ENCODE peak calls at places on chromosomes 4 and X, in eight cellular contexts. R is left ventricle myocardium inferior, V is progenitor cell of endocrine pancreas, H is fibroblast of mammary gland, X is tibial artery, K is cardiac muscle cell, J is GM23338, U is H1. C is an unnamed sample.

GRCh38 chrX:132710756-132711155 is 221.9 kb upstream of the MBNL3 start:
- DNase-seq in V (no peak), J (no peak), X (no peak), R (no peak), K (no peak), H (no peak), U (no peak), C (no peak)

GRCh38 chr4:170978990-170979389 is 834.2 kb upstream of the GALNTL6 start:
- DNase-seq in X (no peak), R (no peak), V (no peak), U (peak; percentile 47), J (peak; percentile 6), H (no peak), K (no peak), C (no peak)

GRCh38 chrX:71163010-71163409 is 18.4 kb downstream of the NLGN3 start:
- DNase-seq in R (no peak), X (no peak), J (peak; percentile 77), H (no peak), V (no peak), U (no peak), K (no peak), C (no peak)

GRCh38 chr4:51842167-51842553 is 793 bp upstream of the DCUN1D4 start:
- DNase-seq in K (peak; percentile 14), R (no peak), X (peak; percentile 38), U (no peak), H (peak; percentile 28), V (no peak), J (no peak), C (peak; percentile 39)

GRCh38 chr4:40842318-40842717 is 92.6 kb downstream of the NSUN7 start:
- DNase-seq in K (no peak), X (no peak), H (no peak), V (no peak), R (no peak), U (no peak), J (no peak), C (no peak)

GRCh38 chr4:101277661-101278060 is 69.7 kb downstream of the PPP3CA start:
- DNase-seq in X (no peak), J (no peak), V (no peak), K (no peak), U (no peak), H (peak; percentile 81), R (no peak), C (no peak)

GRCh38 chr4:26206981-26207380 is 113.8 kb upstream of the RBPJ start:
- DNase-seq in H (peak; percentile 53), U (no peak), J (no peak), R (no peak), V (no peak), X (no peak), K (no peak), C (no peak)

GRCh38 chr4:106481801-106482200 is 113.2 kb upstream of the GIMD1 start:
- DNase-seq in X (no peak), V (no peak), H (no peak), J (no peak), R (no peak), U (no peak), K (no peak), C (no peak)

GRCh38 chr4:154088741-154089140 is 299.9 kb upstream of the SFRP2 start:
- DNase-seq in R (no peak), H (peak; percentile 55), V (no peak), U (no peak), K (no peak), J (no peak), X (no peak), C (no peak)

DNA sequence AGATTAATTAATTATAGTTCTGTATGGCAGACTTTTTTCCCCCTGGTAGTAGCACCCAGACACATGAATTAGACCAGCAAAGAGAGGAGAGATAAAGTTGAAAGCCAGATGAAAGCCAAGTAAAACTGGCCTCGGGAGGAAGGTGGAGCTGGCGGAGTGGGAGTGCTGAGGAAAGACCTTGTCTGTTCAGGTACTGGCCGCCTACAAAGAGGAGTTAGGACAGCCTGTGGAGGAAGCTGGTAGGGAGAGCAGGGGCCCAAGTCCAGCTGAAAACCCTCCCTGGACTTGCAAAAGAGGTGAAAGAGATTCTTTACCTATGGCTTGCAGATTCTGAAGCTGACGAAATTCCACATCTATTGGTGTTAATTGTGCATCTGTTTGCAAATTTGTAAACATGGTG is 11.7 kb downstream of the SHROOM2 start:
- DNase-seq in U (no peak), R (no peak), J (no peak), V (no peak), K (peak; percentile 13), H (no peak), X (no peak), C (no peak)
- TF ChIP-seq CTCF in U (no peak), R (no peak), J (no peak), V (no peak), K (no peak), H (no peak), X (no peak), C (no peak)

GRCh38 chr4:2930135-2930805 is 32.9 kb downstream of the NOP14 start:
- DNase-seq in X (peak; percentile 17), J (no peak), R (peak; percentile 15), H (no peak), K (no peak), U (no peak), V (no peak), C (no peak)

GRCh38 chr4:2932561-2932950 is 30.6 kb downstream of the NOP14 start:
- DNase-seq in X (peak; percentile 19), K (no peak), H (no peak), U (no peak), R (no peak), J (no peak), V (no peak), C (no peak)

GRCh38 chr4:2931765-2932560 is 31.2 kb downstream of the NOP14 start:
- DNase-seq in X (peak; percentile 69), J (peak; percentile 63), U (peak; percentile 72), R (peak; percentile 78), V (no peak), K (no peak), H (no peak), C (no peak)

GRCh38 chr4:2929469-2929868 is 33.7 kb downstream of the NOP14 start:
- DNase-seq in X (peak; percentile 19), H (no peak), J (no peak), K (no peak), R (no peak), V (no peak), U (no peak), C (no peak)

DNA sequence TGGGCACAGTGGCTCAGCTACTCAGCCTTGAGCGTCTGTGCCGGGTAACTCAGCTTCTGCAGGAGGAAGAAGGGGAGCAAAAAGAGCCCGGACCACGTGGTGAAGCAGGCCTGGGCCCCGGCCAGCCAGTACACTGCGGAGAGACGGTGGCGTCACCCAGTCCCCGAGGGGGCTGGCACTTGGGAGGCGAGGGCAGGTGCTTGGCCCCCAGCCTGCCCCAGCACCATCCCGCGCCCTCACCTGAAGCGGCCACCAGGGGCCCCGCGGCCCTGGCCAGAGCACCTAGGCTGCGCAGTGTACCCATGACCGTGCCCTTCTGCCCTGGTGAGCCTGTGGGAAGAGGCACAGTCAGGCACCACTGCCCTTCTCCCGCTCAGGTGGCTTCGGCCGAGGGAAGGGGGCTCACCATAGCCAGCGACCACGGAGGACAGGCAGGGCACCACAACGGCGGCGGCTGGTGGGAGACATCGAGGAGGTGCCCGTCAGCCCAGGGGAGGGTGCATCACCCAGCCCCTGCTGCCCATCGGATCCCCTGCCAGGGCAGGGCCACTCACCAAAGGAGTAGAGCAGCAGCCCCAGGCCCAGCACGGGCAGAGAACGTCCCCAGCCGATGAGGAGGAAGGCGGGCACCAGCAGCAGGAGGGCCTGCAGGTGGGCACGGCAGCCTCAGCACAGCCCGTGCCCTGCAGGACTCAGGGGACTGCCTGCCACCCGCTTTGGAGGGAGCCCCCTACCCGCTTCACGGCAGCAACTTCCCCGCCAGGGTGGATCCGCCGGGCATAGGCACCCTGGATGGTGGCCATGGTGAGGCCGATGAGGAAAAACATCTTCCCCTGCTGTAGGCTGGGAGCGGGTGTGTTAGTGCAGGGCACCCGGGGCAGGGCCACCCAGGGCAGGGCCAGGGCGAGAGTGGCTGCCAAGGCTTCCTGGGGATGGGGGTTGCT is 32.1 kb downstream of the NOP14 start:
- DNase-seq in U (peak; percentile 60), J (no peak), K (no peak), H (no peak), V (no peak), R (peak; percentile 21), X (peak; percentile 23), C (no peak)
- TF ChIP-seq CTCF in U (peak; percentile 39), J (no peak), K (peak; percentile 6), H (no peak), V (peak; percentile 34), R (peak; percentile 29), X (no peak), C (no peak)

DNA sequence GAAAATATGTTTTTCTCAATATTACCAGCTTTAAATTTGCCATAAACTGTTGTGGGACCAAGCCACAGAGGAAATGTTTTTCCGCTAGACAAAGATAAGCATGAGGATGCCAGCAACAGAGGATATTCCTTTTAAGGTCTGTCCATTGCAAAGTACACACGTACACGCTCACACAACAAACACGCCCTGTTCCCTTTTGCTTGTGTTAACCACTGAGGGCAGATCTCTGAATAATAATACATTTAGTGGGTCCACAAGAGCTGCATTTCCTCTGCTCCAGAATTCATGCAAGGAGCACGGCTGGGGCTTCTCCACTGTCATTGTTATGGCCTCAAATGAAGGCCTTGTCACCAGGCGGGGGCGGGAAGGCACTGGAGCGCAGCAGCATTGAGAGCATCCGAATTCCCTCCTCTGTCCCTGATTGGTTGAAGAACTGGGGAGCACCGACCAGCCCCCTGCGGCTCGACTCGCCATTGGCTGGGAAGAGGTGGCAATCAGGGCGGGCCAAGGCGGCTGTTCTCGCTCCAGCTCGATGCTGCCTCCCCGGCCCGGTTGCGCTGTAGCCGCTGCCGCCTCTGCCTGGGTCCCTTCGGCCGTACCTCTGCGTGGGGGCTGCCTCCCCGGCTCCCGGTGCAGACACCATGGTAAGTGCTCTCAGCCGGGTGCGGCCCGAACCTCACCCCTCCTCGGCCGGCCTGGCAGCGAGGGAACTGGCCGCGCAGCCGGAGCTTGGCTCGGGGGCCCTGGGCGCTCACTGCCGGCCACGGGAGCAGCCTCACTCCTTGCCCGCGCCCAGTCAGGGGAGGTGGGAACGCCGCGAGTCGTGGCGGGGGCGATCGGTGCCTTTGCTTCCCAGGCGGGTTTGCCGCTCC is at the start of gene GUCY1B1:
- DNase-seq in K (peak; percentile 94), U (peak; percentile 89), V (peak; percentile 70), H (peak; percentile 93), J (peak; percentile 95), X (peak; percentile 91), R (peak; percentile 97), C (peak; percentile 89)
- TF ChIP-seq CTCF in K (peak; percentile 38), U (peak; percentile 20), V (peak; percentile 41), H (peak; percentile 34), J (no peak), X (peak; percentile 42), R (peak; percentile 67), C (no peak)

GRCh38 chr4:90174622-90175023 is 47.4 kb downstream of the CCSER1 start:
- DNase-seq in V (no peak), J (peak; percentile 30), R (no peak), K (no peak), X (no peak), U (no peak), H (no peak), C (no peak)

GRCh38 chr4:90165883-90166282 is 38.7 kb downstream of the CCSER1 start:
- DNase-seq in R (no peak), K (no peak), J (no peak), X (no peak), U (no peak), V (no peak), H (no peak), C (no peak)

DNA sequence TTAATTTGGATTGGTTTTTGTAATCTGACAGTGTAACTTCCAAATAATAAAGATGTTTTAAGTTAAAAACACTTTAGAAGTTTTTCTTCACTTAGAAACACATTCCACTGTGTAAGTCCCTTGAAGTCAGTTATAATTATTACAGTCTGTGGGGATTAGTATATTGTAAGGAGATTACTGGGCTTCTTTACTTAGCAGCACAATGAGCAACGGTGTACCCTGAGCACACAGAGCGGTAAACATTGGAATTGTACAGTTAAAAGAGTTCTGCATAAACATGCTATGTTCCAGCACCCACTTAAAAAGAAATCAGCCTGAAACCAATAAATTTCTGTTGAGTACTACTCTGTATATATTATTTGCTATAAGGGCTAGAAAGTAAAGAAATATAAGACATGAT is 44.3 kb downstream of the CCSER1 start:
- DNase-seq in K (no peak), X (no peak), H (no peak), R (no peak), U (no peak), V (no peak), J (no peak), C (no peak)
- TF ChIP-seq CTCF in K (no peak), X (no peak), H (no peak), R (no peak), U (no peak), V (no peak), J (no peak), C (no peak)